ENCODE peak calls at places on chromosomes 16 and 17, in six cellular contexts. W is spleen, T is A549, I is esophagus squamous epithelium, V is IMR-90, R is heart left ventricle. E is an unnamed sample.

GRCh38 chr17:47800686-47801085 is 20.9 kb downstream of the OSBPL7 start:
- DNase-seq in T (no peak), V (no peak), I (no peak), R (no peak), W (no peak), E (no peak)

GRCh38 chr16:49778202-49778601 is 77.7 kb downstream of the ZNF423 start:
- DNase-seq in R (no peak), W (no peak), V (no peak), T (no peak), I (no peak), E (no peak)

GRCh38 chr17:47332287-47332686 is 8.5 kb downstream of the EFCAB13 start:
- DNase-seq in R (no peak), V (no peak), W (no peak), T (no peak), I (no peak), E (no peak)

GRCh38 chr17:67800495-67800928 is 24.8 kb upstream of the BPTF start:
- DNase-seq in T (peak), R (peak), I (no peak), W (peak), V (peak), E (peak)

GRCh38 chr17:79023886-79024771 is at the start of gene C1QTNF1:
- DNase-seq in W (peak), T (peak), I (no peak), R (peak), V (peak), E (peak)

GRCh38 chr17:81701288-81702071 is 1.7 kb upstream of the MRPL12 start:
- DNase-seq in T (no peak), W (peak), I (no peak), R (no peak), V (no peak), E (no peak)

GRCh38 chr16:11254913-11255736 is 879 bp downstream of the SOCS1 start:
- DNase-seq in V (peak), I (no peak), R (peak), W (no peak), T (peak), E (peak)

GRCh38 chr16:13553453-13553985 is 366.4 kb upstream of the ERCC4 start:
- DNase-seq in W (no peak), I (no peak), V (no peak), R (no peak), T (no peak), E (no peak)

GRCh38 chr16:16105646-16106045 is 117.6 kb downstream of the ABCC6 start:
- DNase-seq in R (no peak), I (no peak), V (no peak), T (no peak), W (no peak), E (no peak)

GRCh38 chr17:66492500-66493123 is 190.2 kb downstream of the PRKCA start:
- DNase-seq in T (no peak), I (no peak), W (no peak), R (no peak), V (no peak), E (peak)

GRCh38 chr16:65739518-65739917 is 617.7 kb upstream of the CDH11 start:
- DNase-seq in T (no peak), R (no peak), W (no peak), I (no peak), V (no peak), E (no peak)

GRCh38 chr17:57962441-57963148 is 7.4 kb upstream of the CUEDC1 start:
- DNase-seq in R (no peak), V (no peak), T (no peak), W (no peak), I (no peak), E (no peak)

GRCh38 chr16:20385844-20386832 is 18.4 kb downstream of the PDILT start:
- DNase-seq in W (peak), I (no peak), V (peak), R (peak), T (peak), E (peak)

GRCh38 chr16:47523342-47524006 is 62.3 kb downstream of the PHKB start:
- DNase-seq in V (no peak), T (no peak), W (no peak), R (no peak), I (no peak), E (no peak)

GRCh38 chr16:79639576-79640311 is 39.2 kb upstream of the MAF start:
- DNase-seq in T (peak), W (no peak), R (no peak), V (no peak), I (no peak), E (no peak)

GRCh38 chr17:45235071-45236001 is 13.7 kb downstream of the FMNL1 start:
- DNase-seq in T (peak), W (peak), I (no peak), V (peak), R (peak), E (peak)

GRCh38 chr17:37844158-37844976 is 79.8 kb upstream of the TBC1D3K start:
- DNase-seq in I (no peak), V (peak), R (peak), W (peak), T (peak), E (peak)

GRCh38 chr16:53814791-53815190 is 110.8 kb downstream of the FTO start:
- DNase-seq in R (no peak), T (no peak), V (no peak), I (no peak), W (no peak), E (no peak)

GRCh38 chr16:66920924-66921680 is 2.4 kb upstream of the CDH16 start:
- DNase-seq in V (no peak), R (no peak), T (no peak), I (no peak), W (no peak), E (peak)

GRCh38 chr17:78111727-78112507 is 16.6 kb downstream of the TMC6 start:
- DNase-seq in T (no peak), W (peak), V (no peak), I (no peak), R (peak), E (no peak)

GRCh38 chr17:75144816-75145511 is 9.3 kb downstream of the JPT1 start:
- DNase-seq in R (no peak), W (peak), I (no peak), V (no peak), T (no peak), E (no peak)

GRCh38 chr17:45229681-45230409 is 8.2 kb downstream of the FMNL1 start:
- DNase-seq in R (peak), I (no peak), W (peak), T (no peak), V (no peak), E (no peak)

GRCh38 chr17:76946111-76946771 is 78.0 kb downstream of the MGAT5B start:
- DNase-seq in T (no peak), I (no peak), R (no peak), W (no peak), V (no peak), E (no peak)

GRCh38 chr17:14859521-14859920 is 405.6 kb downstream of the PMP22 start:
- DNase-seq in R (no peak), W (no peak), V (peak), I (no peak), T (no peak), E (no peak)

GRCh38 chr17:15649861-15650391 is 30.4 kb upstream of the FBXW10B start:
- DNase-seq in I (no peak), W (no peak), T (peak), R (peak), V (peak), E (peak)

GRCh38 chr17:80558046-80558445 is 13.4 kb downstream of the RPTOR start:
- DNase-seq in W (no peak), T (no peak), I (no peak), V (no peak), R (no peak), E (no peak)

GRCh38 chr17:57747221-57748017 is 2.3 kb upstream of the CCDC182 start:
- DNase-seq in I (no peak), T (peak), W (no peak), R (no peak), V (peak), E (peak)

GRCh38 chr16:27448531-27449433 is 46.8 kb downstream of the IL21R start:
- DNase-seq in I (no peak), T (no peak), R (peak), V (no peak), W (no peak), E (no peak)

GRCh38 chr17:35742496-35742895 is 10.5 kb downstream of the GAS2L2 start:
- DNase-seq in V (no peak), I (no peak), T (no peak), W (no peak), R (no peak), E (no peak)

GRCh38 chr16:85261205-85261604 is 148.9 kb upstream of the CIBAR2 start:
- DNase-seq in T (no peak), W (no peak), R (no peak), I (no peak), V (no peak), E (peak)
- TF ChIP-seq POLR2A in T (no peak), W (no peak), R (no peak), I (no peak), V (no peak), E (no peak)

DNA sequence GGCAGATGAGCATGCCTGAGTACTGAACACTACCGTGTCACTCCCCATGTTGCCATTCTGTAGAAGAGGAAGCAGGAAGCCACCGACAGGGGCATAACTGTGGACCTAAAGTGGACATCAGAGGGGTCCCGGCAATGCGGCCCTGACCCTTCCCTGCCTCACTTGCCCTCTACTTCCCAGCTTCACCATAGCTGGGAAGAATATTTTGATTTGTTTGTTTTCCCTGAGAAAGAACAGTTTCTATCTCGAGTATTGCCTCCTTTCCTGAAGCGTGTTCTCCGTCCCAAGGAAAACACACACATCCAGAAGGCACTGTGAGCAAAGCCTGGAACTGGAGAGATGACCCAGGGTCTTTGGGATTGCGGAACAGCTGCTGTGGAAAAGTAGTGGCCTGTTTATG is 90.3 kb upstream of the TBX2 start:
- DNase-seq in W (no peak), R (no peak), T (no peak), V (no peak), I (no peak), E (no peak)
- H3K27ac ChIP-seq in W (no peak), R (peak), T (peak), V (peak), I (no peak), E (no peak)

GRCh38 chr17:73091770-73092517 is 544 bp downstream of the SLC39A11 start:
- DNase-seq in V (peak), R (peak), I (no peak), W (peak), T (peak), E (peak)

GRCh38 chr17:73093286-73093685 is 798 bp upstream of the SLC39A11 start:
- DNase-seq in I (no peak), W (no peak), V (no peak), T (no peak), R (no peak), E (no peak)

GRCh38 chr17:73090396-73091202 is 1.9 kb downstream of the SLC39A11 start:
- DNase-seq in I (no peak), R (no peak), T (no peak), W (no peak), V (no peak), E (peak)

GRCh38 chr17:73091410-73091769 is 1.1 kb downstream of the SLC39A11 start:
- DNase-seq in I (no peak), V (no peak), T (no peak), R (no peak), W (no peak), E (peak)

GRCh38 chr17:73092518-73093135 is at the start of gene SLC39A11:
- DNase-seq in T (peak), R (peak), W (peak), V (peak), I (peak), E (peak)
- TF ChIP-seq CTCF in T (no peak), R (no peak), W (no peak), V (no peak), I (no peak), E (peak)

GRCh38 chr17:63718981-63719380 is 19.1 kb upstream of the LIMD2 start:
- DNase-seq in W (no peak), I (no peak), R (no peak), T (no peak), V (no peak), E (no peak)
- TF ChIP-seq POLR2A in W (no peak), I (no peak), R (no peak), T (no peak), V (no peak), E (no peak)

E was measured in thyroid gland.